ENCODE peak calls at places on chromosomes 13 and 19, in ten cellular contexts. O is neural progenitor cell; E is left colon; Q is Kasumi-1; P is NCI-H1417 treated with DMSO at 0.1 percent for 48 hours; G is stimulated activated CD8-positive, alpha-beta memory T cell treated with anti-CD3 and anti-CD28 coated beads, Interleukin-15, amount 100 ng/mL, for 24 hours; B is fibroblast of mammary gland; X is activated T-cell treated with anti-CD3 and anti-CD28 coated beads, Interleukin-2, amount 50 U/mL, for 72 hours; U is mesendoderm; N is brain microvascular endothelial cell. A is an unnamed sample.

GRCh38 chr13:32016119-32016518 is 15.5 kb upstream of the FRY start:
- DNase-seq in X (no peak), E (no peak), P (no peak), U (no peak), Q (no peak), G (no peak), O (no peak), B (no peak), N (no peak), A (no peak)

GRCh38 chr19:55383279-55383788 is 758 bp downstream of the TMEM238 start:
- DNase-seq in U (no peak), E (peak), P (no peak), N (no peak), Q (no peak), B (no peak), X (no peak), O (no peak), G (no peak), A (no peak)

GRCh38 chr13:30739646-30740642 is 4.6 kb downstream of the ALOX5AP start:
- DNase-seq in U (peak), Q (no peak), X (peak), E (no peak), G (no peak), N (peak), O (peak), P (no peak), B (peak), A (peak)

GRCh38 chr19:4007836-4008539 is 452 bp downstream of the PIAS4 start:
- DNase-seq in B (no peak), U (peak), N (no peak), G (no peak), E (peak), O (peak), P (no peak), Q (peak), X (peak), A (peak)

GRCh38 chr19:38135150-38135998 is 88.6 kb downstream of the DPF1 start:
- DNase-seq in B (peak), G (no peak), E (no peak), O (peak), U (no peak), Q (no peak), N (no peak), P (no peak), X (no peak), A (no peak)

GRCh38 chr13:102197193-102197592 is 204.7 kb downstream of the FGF14 start:
- DNase-seq in P (no peak), B (peak), E (no peak), O (peak), Q (no peak), U (peak), X (no peak), N (no peak), G (no peak), A (peak)

GRCh38 chr13:85995788-85996418 is 196.7 kb upstream of the SLITRK6 start:
- DNase-seq in N (no peak), G (no peak), O (no peak), E (no peak), B (no peak), U (no peak), X (no peak), Q (no peak), P (peak), A (no peak)

GRCh38 chr13:77002590-77003190 is 10.8 kb downstream of the CLN5 start:
- DNase-seq in N (no peak), B (peak), Q (peak), O (peak), P (no peak), X (no peak), U (peak), E (no peak), G (no peak), A (no peak)

GRCh38 chr19:45173816-45174215 is 4.2 kb downstream of the TRAPPC6A start:
- DNase-seq in O (no peak), P (no peak), Q (no peak), G (no peak), N (no peak), U (no peak), B (peak), X (no peak), E (no peak), A (no peak)

GRCh38 chr19:1076951-1077350 is 10.0 kb downstream of the ARHGAP45 start:
- DNase-seq in Q (peak), O (no peak), E (peak), B (no peak), P (no peak), G (peak), N (no peak), U (no peak), X (peak), A (peak)

GRCh38 chr13:40508767-40509342 is 157.6 kb downstream of the FOXO1 start:
- DNase-seq in P (no peak), B (no peak), X (no peak), G (no peak), E (no peak), N (no peak), U (no peak), O (no peak), Q (no peak), A (no peak)

GRCh38 chr19:6271721-6272410 is 7.9 kb downstream of the MLLT1 start:
- DNase-seq in X (no peak), U (peak), N (no peak), B (peak), G (no peak), P (no peak), E (peak), O (peak), Q (no peak), A (no peak)

GRCh38 chr19:55463583-55464031 is 944 bp downstream of the C19orf85 start:
- DNase-seq in U (no peak), G (no peak), B (no peak), P (no peak), Q (no peak), E (no peak), N (no peak), X (no peak), O (no peak), A (no peak)

GRCh38 chr13:79548886-79549285 is 67.9 kb downstream of the NDFIP2 start:
- DNase-seq in U (peak), N (no peak), G (no peak), P (no peak), X (no peak), B (peak), Q (peak), E (no peak), O (no peak), A (peak)

GRCh38 chr13:29849071-29849541 is 1.3 kb downstream of the UBL3 start:
- DNase-seq in U (peak), P (no peak), B (peak), N (peak), G (no peak), O (peak), E (peak), X (peak), Q (peak), A (peak)

GRCh38 chr19:29923653-29924052 is 18.4 kb upstream of the URI1 start:
- DNase-seq in P (no peak), G (no peak), N (no peak), X (no peak), E (no peak), Q (no peak), B (no peak), U (no peak), O (no peak), A (no peak)

GRCh38 chr13:101449971-101450748 is 2.3 kb upstream of the ITGBL1 start:
- DNase-seq in G (no peak), N (peak), O (no peak), X (no peak), U (no peak), E (no peak), Q (no peak), P (no peak), B (peak), A (no peak)

GRCh38 chr13:110442946-110443632 is 118.4 kb downstream of the RAB20 start:
- DNase-seq in N (peak), P (no peak), E (no peak), U (no peak), B (peak), O (no peak), Q (no peak), G (no peak), X (no peak), A (no peak)

GRCh38 chr13:50322006-50322405 is 306.8 kb downstream of the KCNRG start:
- DNase-seq in U (no peak), Q (no peak), P (no peak), E (no peak), N (no peak), X (no peak), O (no peak), G (no peak), B (no peak), A (no peak)

GRCh38 chr19:31436121-31436776 is 87.0 kb upstream of the TSHZ3 start:
- DNase-seq in B (peak), U (no peak), G (no peak), E (no peak), Q (no peak), P (no peak), O (no peak), X (no peak), N (no peak), A (no peak)

GRCh38 chr13:51364404-51365008 is 25.0 kb downstream of the SERPINE3 start:
- DNase-seq in U (peak), E (no peak), X (no peak), B (peak), P (no peak), N (peak), O (no peak), G (no peak), Q (peak), A (peak)

GRCh38 chr19:3479177-3479818 is 1.0 kb downstream of the SMIM24 start:
- DNase-seq in X (peak), P (no peak), O (peak), U (peak), N (no peak), Q (peak), B (peak), E (peak), G (no peak), A (peak)

GRCh38 chr19:52640916-52641315 is 2.8 kb upstream of the ZNF83 start:
- DNase-seq in E (peak), U (peak), X (no peak), N (no peak), O (peak), G (no peak), P (no peak), B (no peak), Q (no peak), A (no peak)

GRCh38 chr13:44629465-44630183 is 53.5 kb upstream of the TSC22D1 start:
- DNase-seq in U (no peak), E (no peak), G (no peak), O (no peak), Q (no peak), P (no peak), X (no peak), B (peak), N (no peak), A (no peak)

GRCh38 chr13:38542601-38543000 is 144.3 kb upstream of the FREM2 start:
- DNase-seq in Q (no peak), G (no peak), P (no peak), O (no peak), B (peak), U (no peak), N (no peak), X (no peak), E (no peak), A (no peak)

GRCh38 chr19:55620410-55620809 is 4.0 kb downstream of the ZNF784 start:
- DNase-seq in G (no peak), B (no peak), U (no peak), O (no peak), Q (peak), N (no peak), P (no peak), X (peak), E (no peak), A (no peak)

GRCh38 chr13:96792736-96793444 is 201.4 kb downstream of the OXGR1 start:
- DNase-seq in Q (no peak), X (no peak), G (no peak), B (peak), O (no peak), N (no peak), U (no peak), E (no peak), P (no peak), A (no peak)

GRCh38 chr13:93183302-93183701 is 43.3 kb upstream of the GPC6 start:
- DNase-seq in P (no peak), E (peak), O (no peak), U (peak), N (no peak), Q (no peak), B (no peak), X (no peak), G (no peak), A (no peak)

GRCh38 chr13:108044929-108045328 is 170.4 kb downstream of the LIG4 start:
- DNase-seq in N (no peak), X (no peak), E (no peak), B (no peak), U (no peak), P (no peak), O (peak), G (no peak), Q (no peak), A (no peak)

GRCh38 chr13:66835040-66835628 is 395.0 kb downstream of the PCDH9 start:
- DNase-seq in Q (no peak), N (peak), P (peak), B (peak), U (peak), E (peak), O (peak), X (no peak), G (no peak), A (no peak)